ENCODE peak calls at places on chromosome 1, in nine cellular contexts. V is fibroblast of lung, W is upper lobe of right lung, K is IMR-90, X is dorsolateral prefrontal cortex, Y is heart right ventricle, D is uterus, I is PC-3, Z is left lung. N is an unnamed sample.
A peak's percentile ranks its signal among the peaks of the same experiment; 100 is the strongest.

GRCh38 chr1:201598396-201598795 is 59.5 kb downstream of the NAV1 start:
- DNase-seq in K (no peak), W (peak; percentile 32), V (no peak), Y (no peak), I (no peak), D (no peak), X (no peak), Z (no peak), N (no peak)

GRCh38 chr1:100989306-100990077 is 36.1 kb downstream of the DPH5 start:
- DNase-seq in Z (no peak), I (peak; percentile 54), D (no peak), V (peak; percentile 93), W (no peak), X (no peak), K (peak; percentile 94), Y (no peak), N (no peak)

GRCh38 chr1:154972517-154973343 is 1.8 kb upstream of the CKS1B start:
- DNase-seq in Y (peak; percentile 38), X (no peak), I (peak; percentile 99), W (peak; percentile 89), V (peak; percentile 90), Z (peak; percentile 85), K (peak; percentile 95), D (peak; percentile 64), N (no peak)

GRCh38 chr1:40032240-40032891 is 8.2 kb upstream of the CAP1 start:
- DNase-seq in X (no peak), D (peak; percentile 26), I (peak; percentile 71), V (peak; percentile 79), Z (no peak), K (peak; percentile 76), W (no peak), Y (no peak), N (peak; percentile 42)

GRCh38 chr1:36284517-36284916 is 21.7 kb upstream of the SH3D21 start:
- DNase-seq in D (no peak), W (no peak), I (no peak), V (no peak), K (no peak), X (no peak), Y (no peak), Z (no peak), N (no peak)

GRCh38 chr1:36134805-36135339 is 9.8 kb upstream of the COL8A2 start:
- DNase-seq in I (peak; percentile 63), K (peak; percentile 38), Z (no peak), V (peak; percentile 66), W (no peak), X (no peak), D (peak; percentile 61), Y (no peak), N (no peak)

GRCh38 chr1:116311756-116312691 is 61.0 kb upstream of the ATP1A1 start:
- DNase-seq in Y (no peak), D (no peak), I (peak; percentile 73), X (peak; percentile 51), W (peak; percentile 69), Z (no peak), V (no peak), K (no peak), N (no peak)

GRCh38 chr1:208652300-208653160 is 408.3 kb upstream of the PLXNA2 start:
- DNase-seq in I (peak; percentile 89), Y (no peak), X (peak; percentile 56), W (no peak), D (peak; percentile 16), V (peak; percentile 81), Z (no peak), K (peak; percentile 66), N (no peak)

GRCh38 chr1:171740987-171741871 is 636 bp downstream of the VAMP4 start:
- DNase-seq in Y (no peak), Z (peak; percentile 36), I (peak; percentile 82), D (peak; percentile 44), V (peak; percentile 27), K (peak; percentile 25), W (no peak), X (peak; percentile 46), N (peak; percentile 26)

GRCh38 chr1:51616903-51617708 is at the start of gene OSBPL9:
- DNase-seq in D (peak; percentile 91), W (peak; percentile 91), K (peak; percentile 92), V (peak; percentile 94), I (peak; percentile 85), Z (peak; percentile 93), X (peak; percentile 87), Y (peak; percentile 87), N (peak; percentile 88)

GRCh38 chr1:172719694-172720138 is 60.8 kb downstream of the FASLG start:
- DNase-seq in X (no peak), Z (no peak), K (peak; percentile 57), I (peak; percentile 97), D (no peak), Y (no peak), V (peak; percentile 72), W (no peak), N (no peak)

GRCh38 chr1:240854367-240854766 is 242.4 kb upstream of the GREM2 start:
- DNase-seq in W (no peak), I (peak; percentile 87), K (peak; percentile 21), D (no peak), X (no peak), Z (no peak), Y (no peak), V (no peak), N (no peak)

GRCh38 chr1:145690587-145691558 is 16.3 kb downstream of the PDZK1 start:
- DNase-seq in Y (no peak), X (no peak), W (no peak), D (no peak), K (peak; percentile 82), V (peak; percentile 71), Z (no peak), I (peak; percentile 43), N (no peak)

DNA sequence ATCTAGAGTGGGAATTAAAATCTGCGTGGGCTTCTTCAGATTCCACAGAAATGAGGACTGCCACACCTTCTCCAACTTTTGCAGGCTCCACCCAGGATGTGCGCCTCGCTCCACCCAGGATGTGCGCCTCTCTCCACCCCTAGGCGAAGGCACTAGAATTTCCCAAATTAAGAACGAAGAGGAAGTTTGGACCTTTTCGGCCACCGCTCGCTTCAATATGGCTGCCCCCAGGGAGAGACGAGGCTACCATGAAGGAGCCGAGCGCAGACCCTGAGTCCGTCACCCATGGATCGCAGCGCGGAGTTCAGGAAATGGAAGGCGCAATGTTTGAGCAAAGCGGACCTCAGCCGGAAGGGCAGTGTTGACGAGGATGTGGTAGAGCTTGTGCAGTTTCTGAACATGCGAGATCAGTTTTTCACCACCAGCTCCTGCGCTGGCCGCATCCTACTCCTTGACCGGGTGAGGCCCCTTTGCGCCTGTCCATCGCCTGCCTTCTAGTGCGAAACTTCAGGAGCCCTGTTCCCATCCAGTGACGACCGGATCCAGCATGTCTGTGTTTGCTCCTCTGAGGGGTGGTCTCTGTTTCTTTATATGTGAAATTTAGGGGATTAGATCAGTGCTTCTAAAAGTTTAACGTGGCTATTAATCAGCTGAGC is at the start of the genes CRYZ and TYW3:
- DNase-seq in Z (peak; percentile 90), K (peak; percentile 92), Y (peak; percentile 87), D (peak; percentile 91), X (peak; percentile 89), V (peak; percentile 95), W (peak; percentile 92), I (peak; percentile 95), N (peak; percentile 80)
- TF ChIP-seq CTCF in Z (no peak), K (no peak), Y (no peak), D (no peak), X (no peak), V (no peak), W (no peak), I (no peak), N (no peak)

GRCh38 chr1:167429612-167430011 is 88.7 kb downstream of the CD247 start:
- DNase-seq in V (no peak), X (no peak), K (no peak), Z (no peak), D (no peak), Y (no peak), I (no peak), W (no peak), N (no peak)
- H3K27ac ChIP-seq in V (no peak overlapping the region), X (peak overlapping the region; percentile 29), K (no peak overlapping the region), Z (no peak overlapping the region), D (no peak overlapping the region), Y (no peak overlapping the region), I (no peak overlapping the region), W (no peak overlapping the region), N (peak overlapping the region; percentile 29)

DNA sequence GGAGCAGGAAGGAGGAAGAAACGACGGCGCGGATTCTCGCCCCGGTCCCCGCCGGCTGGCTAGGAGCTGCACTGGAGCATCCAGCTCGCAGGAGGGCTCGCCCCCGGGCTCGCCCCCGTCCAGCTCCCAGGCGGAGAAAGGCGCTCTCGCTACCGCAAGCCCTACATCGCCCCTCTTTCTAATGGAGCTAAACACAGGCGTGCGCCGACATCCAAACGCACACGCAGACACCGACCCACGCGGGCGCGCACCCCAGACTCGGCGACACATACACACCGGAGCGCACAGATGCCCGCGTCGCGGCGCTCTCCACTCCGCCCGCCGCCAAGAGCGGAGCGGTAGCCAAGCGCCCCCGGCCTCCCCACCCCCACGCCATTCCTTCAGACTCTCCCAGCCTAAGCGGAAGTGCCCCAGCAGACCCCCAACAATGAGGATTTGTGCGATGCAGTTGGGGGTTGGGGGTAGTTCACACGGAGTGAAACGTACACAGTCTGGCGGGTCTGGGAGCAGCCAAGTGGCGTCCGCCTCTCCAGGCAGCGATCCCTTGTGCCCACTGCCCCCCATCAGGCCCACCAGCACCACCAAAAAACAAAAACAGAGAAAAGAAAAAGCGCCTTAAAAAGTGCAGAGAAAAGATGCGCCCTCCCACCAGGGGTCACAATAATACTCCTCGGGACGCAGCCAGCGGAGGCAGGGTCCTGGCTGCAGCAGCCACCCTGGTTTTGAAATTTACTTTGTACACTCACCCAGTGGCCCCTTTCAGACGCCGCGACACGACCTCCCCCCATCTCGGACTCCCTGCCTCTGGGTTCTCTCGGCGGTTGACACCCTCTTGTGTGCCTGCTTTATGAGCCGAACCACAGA is 1.4 kb downstream of the DAB1 start:
- DNase-seq in I (no peak), W (no peak), V (peak; percentile 35), Z (peak; percentile 61), X (peak; percentile 53), Y (no peak), D (no peak), K (peak; percentile 34), N (no peak)
- H3K27me3 ChIP-seq in I (peaks cover 59% of the 10 kb centered on the region), W (peaks cover 76% of the 10 kb centered on the region), V (peaks cover 17% of the 10 kb centered on the region), Z (peaks cover 51% of the 10 kb centered on the region), X (peaks cover 3% of the 10 kb centered on the region), Y (peaks cover 75% of the 10 kb centered on the region), D (peaks cover 39% of the 10 kb centered on the region), K (peaks cover 2% of the 10 kb centered on the region), N (peaks cover 53% of the 10 kb centered on the region)

GRCh38 chr1:196896355-196896754 is 8.5 kb downstream of the CFHR4 start:
- DNase-seq in I (no peak), V (no peak), W (no peak), Z (no peak), K (no peak), Y (no peak), D (no peak), X (no peak), N (no peak)

GRCh38 chr1:196887515-196888239 is at the start of gene CFHR4:
- DNase-seq in D (no peak), I (no peak), K (no peak), X (no peak), Y (no peak), Z (no peak), V (no peak), W (no peak), N (no peak)

GRCh38 chr1:196891251-196891650 is 3.4 kb downstream of the CFHR4 start:
- DNase-seq in Z (no peak), V (no peak), I (no peak), K (no peak), W (no peak), X (no peak), D (no peak), Y (no peak), N (no peak)

DNA sequence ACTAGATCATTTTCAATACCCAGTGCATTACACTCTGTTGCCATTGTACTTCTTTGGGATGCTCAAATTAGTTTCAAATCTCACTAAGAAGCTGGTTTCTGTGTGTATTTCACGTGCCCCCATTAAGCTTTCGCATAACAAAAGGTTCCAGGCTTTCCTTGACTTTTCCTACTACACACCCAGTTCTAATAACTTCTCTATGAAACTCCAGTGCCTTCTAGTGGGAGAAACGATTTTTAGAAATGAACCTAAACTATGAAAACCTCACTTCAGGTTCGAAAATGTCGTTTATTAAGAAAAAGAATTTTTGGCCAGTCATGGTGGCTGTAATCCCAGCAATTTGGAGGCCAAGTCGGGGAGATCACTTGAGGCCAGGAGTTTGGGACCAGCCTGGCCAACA is 2.8 kb downstream of the CFHR4 start:
- DNase-seq in D (no peak), W (no peak), Y (no peak), X (no peak), K (no peak), Z (no peak), V (no peak), I (no peak), N (no peak)
- TF ChIP-seq CTCF in D (no peak), W (no peak), Y (no peak), X (no peak), K (no peak), Z (no peak), V (no peak), I (no peak), N (no peak)